ENCODE peak calls at places on chromosomes 2 and 18, in seven cellular contexts. R, F, W, X, A, U and T are unnamed samples.

GRCh38 chr18:74951165-74951760 is 257.7 kb downstream of the PTGR3 start:
- DNase-seq in X (peak), F (peak), A (no peak), R (peak), U (no peak), W (no peak), T (peak)

GRCh38 chr2:118242216-118242615 is 153.9 kb downstream of the INSIG2 start:
- DNase-seq in A (no peak), R (no peak), W (no peak), F (no peak), U (peak), X (no peak), T (no peak)

GRCh38 chr2:106058469-106059137 is 135.5 kb downstream of the UXS1 start:
- DNase-seq in A (no peak), X (no peak), W (no peak), F (no peak), U (no peak), R (no peak), T (no peak)

GRCh38 chr2:8548065-8548870 is 133.6 kb upstream of the ID2 start:
- DNase-seq in F (no peak), R (no peak), A (no peak), W (no peak), X (no peak), U (no peak), T (no peak)

GRCh38 chr2:17540813-17541513 is 467 bp downstream of the VSNL1 start:
- DNase-seq in W (no peak), A (no peak), R (no peak), F (no peak), X (no peak), U (no peak), T (no peak)

GRCh38 chr2:74498500-74499268 is 719 bp downstream of the LBX2 start:
- DNase-seq in W (no peak), X (no peak), R (no peak), F (no peak), A (peak), U (peak), T (no peak)

GRCh38 chr2:50953021-50953420 is 78.9 kb downstream of the NRXN1 start:
- DNase-seq in W (no peak), A (no peak), F (no peak), X (peak), U (no peak), R (no peak), T (no peak)

GRCh38 chr2:71536311-71536710 is 83.0 kb downstream of the DYSF start:
- DNase-seq in X (no peak), A (no peak), F (no peak), R (no peak), U (no peak), W (no peak), T (no peak)

GRCh38 chr18:23966909-23967308 is 47.6 kb upstream of the TTC39C start:
- DNase-seq in U (no peak), W (no peak), A (no peak), F (no peak), R (no peak), X (no peak), T (no peak)

GRCh38 chr2:120367221-120367620 is 21.3 kb downstream of the INHBB start:
- DNase-seq in X (no peak), W (no peak), A (no peak), R (no peak), F (no peak), U (no peak), T (no peak)

GRCh38 chr18:48814490-48815181 is 136.1 kb downstream of the SMAD7 start:
- DNase-seq in R (peak), X (no peak), F (no peak), W (no peak), U (no peak), A (no peak), T (no peak)